ENCODE peak calls at places on chromosomes 7 and 10, in four cellular contexts. One of them, this sample, is unnamed.

GRCh38 chr7:4681922-4682620 is at the start of gene FOXK1:
- DNase-seq in brain microvascular endothelial cell: no peak
- DNase-seq in RWPE1: peak
- DNase-seq in lower lobe of right lung: peak
- DNase-seq in this sample: peak

GRCh38 chr7:46900312-46901263 is 681.3 kb downstream of the TNS3 start:
- DNase-seq in lower lobe of right lung: no peak
- DNase-seq in RWPE1: no peak
- DNase-seq in brain microvascular endothelial cell: no peak
- DNase-seq in this sample: no peak

GRCh38 chr10:60717852-60718251 is 60.4 kb upstream of the CDK1 start:
- DNase-seq in RWPE1: no peak
- DNase-seq in brain microvascular endothelial cell: no peak
- DNase-seq in lower lobe of right lung: no peak
- DNase-seq in this sample: no peak

GRCh38 chr10:121409466-121410104 is 188.7 kb downstream of the FGFR2 start:
- DNase-seq in RWPE1: no peak
- DNase-seq in lower lobe of right lung: no peak
- DNase-seq in brain microvascular endothelial cell: no peak
- DNase-seq in this sample: no peak

GRCh38 chr10:48774416-48775205 is 89.9 kb downstream of the WDFY4 start:
- DNase-seq in lower lobe of right lung: no peak
- DNase-seq in brain microvascular endothelial cell: no peak
- DNase-seq in RWPE1: no peak
- DNase-seq in this sample: no peak

GRCh38 chr10:114181971-114182370 is 2.8 kb downstream of the TDRD1 start:
- DNase-seq in RWPE1: no peak
- DNase-seq in brain microvascular endothelial cell: no peak
- DNase-seq in lower lobe of right lung: peak
- DNase-seq in this sample: no peak

GRCh38 chr10:21315321-21316220 is 209.9 kb downstream of the SKIDA1 start:
- DNase-seq in brain microvascular endothelial cell: peak
- DNase-seq in lower lobe of right lung: peak
- DNase-seq in RWPE1: peak
- DNase-seq in this sample: no peak

GRCh38 chr7:1939434-1940401 is 269.6 kb downstream of the ELFN1 start:
- DNase-seq in lower lobe of right lung: peak
- DNase-seq in RWPE1: no peak
- DNase-seq in brain microvascular endothelial cell: no peak
- DNase-seq in this sample: no peak

GRCh38 chr7:22320416-22320815 is 36.5 kb downstream of the RAPGEF5 start:
- DNase-seq in brain microvascular endothelial cell: no peak
- DNase-seq in lower lobe of right lung: no peak
- DNase-seq in RWPE1: no peak
- DNase-seq in this sample: no peak

GRCh38 chr10:26951650-26952049 is 90.9 kb upstream of the ABI1 start:
- DNase-seq in RWPE1: no peak
- DNase-seq in brain microvascular endothelial cell: no peak
- DNase-seq in lower lobe of right lung: no peak
- DNase-seq in this sample: no peak

GRCh38 chr7:17638727-17639126 is 301.6 kb downstream of the SNX13 start:
- DNase-seq in lower lobe of right lung: no peak
- DNase-seq in brain microvascular endothelial cell: no peak
- DNase-seq in RWPE1: peak
- DNase-seq in this sample: no peak

GRCh38 chr10:100886946-100887345 is 25.8 kb upstream of the SLF2 start:
- DNase-seq in lower lobe of right lung: no peak
- DNase-seq in brain microvascular endothelial cell: no peak
- DNase-seq in RWPE1: no peak
- DNase-seq in this sample: no peak

GRCh38 chr10:86950349-86950748 is 7.1 kb downstream of the MMRN2 start:
- DNase-seq in brain microvascular endothelial cell: no peak
- DNase-seq in lower lobe of right lung: no peak
- DNase-seq in RWPE1: no peak
- DNase-seq in this sample: no peak

GRCh38 chr7:80923211-80923612 is 4.4 kb upstream of the SEMA3C start:
- DNase-seq in brain microvascular endothelial cell: no peak
- DNase-seq in lower lobe of right lung: no peak
- DNase-seq in RWPE1: no peak
- DNase-seq in this sample: no peak

GRCh38 chr7:48259463-48260280 is 88.4 kb downstream of the ABCA13 start:
- DNase-seq in brain microvascular endothelial cell: no peak
- DNase-seq in lower lobe of right lung: no peak
- DNase-seq in RWPE1: no peak
- DNase-seq in this sample: no peak

GRCh38 chr10:22701132-22701851 is 13.1 kb downstream of the PIP4K2A start:
- DNase-seq in brain microvascular endothelial cell: no peak
- DNase-seq in RWPE1: no peak
- DNase-seq in lower lobe of right lung: no peak
- DNase-seq in this sample: no peak

GRCh38 chr7:18509491-18509890 is 13.9 kb downstream of the HDAC9 start:
- DNase-seq in brain microvascular endothelial cell: no peak
- DNase-seq in RWPE1: no peak
- DNase-seq in lower lobe of right lung: no peak
- DNase-seq in this sample: no peak

GRCh38 chr10:77641788-77642397 is 4.3 kb upstream of the KCNMA1 start:
- DNase-seq in RWPE1: peak
- DNase-seq in brain microvascular endothelial cell: peak
- DNase-seq in lower lobe of right lung: no peak
- DNase-seq in this sample: peak

GRCh38 chr10:13708256-13708990 is 121.7 kb downstream of the PRPF18 start:
- DNase-seq in brain microvascular endothelial cell: no peak
- DNase-seq in lower lobe of right lung: no peak
- DNase-seq in RWPE1: peak
- DNase-seq in this sample: no peak

GRCh38 chr7:155734445-155734809 is 77.8 kb downstream of the SHH start:
- DNase-seq in brain microvascular endothelial cell: no peak
- DNase-seq in lower lobe of right lung: no peak
- DNase-seq in RWPE1: no peak
- DNase-seq in this sample: no peak

GRCh38 chr7:73893342-73894101 is 32.6 kb downstream of the TMEM270 start:
- DNase-seq in lower lobe of right lung: peak
- DNase-seq in RWPE1: no peak
- DNase-seq in brain microvascular endothelial cell: no peak
- DNase-seq in this sample: no peak

GRCh38 chr7:33399528-33400213 is 270.3 kb downstream of the BBS9 start:
- DNase-seq in RWPE1: no peak
- DNase-seq in lower lobe of right lung: no peak
- DNase-seq in brain microvascular endothelial cell: no peak
- DNase-seq in this sample: no peak

GRCh38 chr10:79178614-79179403 is 110.0 kb downstream of the ZMIZ1 start:
- DNase-seq in lower lobe of right lung: no peak
- DNase-seq in brain microvascular endothelial cell: peak
- DNase-seq in RWPE1: no peak
- DNase-seq in this sample: no peak

GRCh38 chr10:26446258-26446657 is 8.1 kb downstream of the APBB1IP start:
- DNase-seq in RWPE1: no peak
- DNase-seq in lower lobe of right lung: no peak
- DNase-seq in brain microvascular endothelial cell: no peak
- DNase-seq in this sample: no peak

GRCh38 chr7:12623885-12624498 is 53.5 kb downstream of the SCIN start:
- DNase-seq in RWPE1: peak
- DNase-seq in brain microvascular endothelial cell: no peak
- DNase-seq in lower lobe of right lung: no peak
- DNase-seq in this sample: no peak

DNA sequence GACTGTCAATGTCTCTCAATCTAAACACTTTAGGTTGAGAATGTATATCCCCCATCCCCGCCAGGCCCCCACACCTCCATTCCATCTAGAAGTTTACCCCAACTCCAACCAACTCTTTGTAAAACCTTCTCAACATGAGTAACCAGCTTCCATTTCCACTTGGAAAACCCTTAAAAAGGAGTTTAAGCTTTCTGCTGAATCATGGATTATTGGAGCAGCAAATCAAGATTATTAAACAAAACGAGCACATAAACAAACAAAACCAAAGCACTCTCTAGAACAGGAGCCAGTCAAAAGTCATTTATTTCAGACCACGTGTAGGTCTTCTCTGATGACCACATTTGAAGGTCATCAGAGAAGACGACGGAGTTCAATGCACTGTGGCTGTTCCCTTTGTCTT is 213.5 kb downstream of the FANK1 start:
- DNase-seq in RWPE1: no peak
- DNase-seq in lower lobe of right lung: no peak
- DNase-seq in brain microvascular endothelial cell: no peak
- DNase-seq in this sample: no peak
- TF ChIP-seq CTCF in RWPE1: no peak
- TF ChIP-seq CTCF in lower lobe of right lung: no peak
- TF ChIP-seq CTCF in brain microvascular endothelial cell: no peak
- TF ChIP-seq CTCF in this sample: no peak

GRCh38 chr10:93535293-93535692 is 31.2 kb upstream of the FFAR4 start:
- DNase-seq in brain microvascular endothelial cell: no peak
- DNase-seq in lower lobe of right lung: no peak
- DNase-seq in RWPE1: no peak
- DNase-seq in this sample: no peak
- TF ChIP-seq CTCF in brain microvascular endothelial cell: no peak
- TF ChIP-seq CTCF in lower lobe of right lung: no peak
- TF ChIP-seq CTCF in RWPE1: no peak
- TF ChIP-seq CTCF in this sample: no peak

DNA sequence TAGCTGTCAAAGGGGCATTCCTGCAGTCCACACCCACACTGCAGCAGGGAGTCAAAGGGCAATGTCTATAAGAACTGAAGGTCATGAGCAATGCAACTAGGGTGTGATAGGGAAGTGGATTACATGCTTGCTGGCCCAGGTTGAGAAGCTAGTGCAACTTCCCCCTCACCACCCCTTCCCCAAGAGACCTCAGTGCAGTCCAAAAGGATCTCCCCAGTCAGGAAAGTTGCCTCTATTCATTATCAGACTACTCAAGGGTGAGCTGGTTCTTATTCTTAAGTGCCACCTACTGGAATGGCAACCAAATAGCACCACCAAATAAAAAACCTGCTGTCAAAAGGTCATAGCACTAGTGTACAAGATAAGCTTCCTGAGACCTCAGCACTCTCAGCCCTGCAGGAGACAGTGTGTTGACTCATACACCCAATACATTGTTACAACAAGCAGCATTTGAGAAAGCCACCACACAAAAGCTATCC is 28.2 kb downstream of the MTERF1 start:
- DNase-seq in RWPE1: no peak
- DNase-seq in lower lobe of right lung: no peak
- DNase-seq in brain microvascular endothelial cell: peak
- DNase-seq in this sample: peak
- TF ChIP-seq CTCF in RWPE1: no peak
- TF ChIP-seq CTCF in lower lobe of right lung: peak
- TF ChIP-seq CTCF in brain microvascular endothelial cell: peak
- TF ChIP-seq CTCF in this sample: no peak

DNA sequence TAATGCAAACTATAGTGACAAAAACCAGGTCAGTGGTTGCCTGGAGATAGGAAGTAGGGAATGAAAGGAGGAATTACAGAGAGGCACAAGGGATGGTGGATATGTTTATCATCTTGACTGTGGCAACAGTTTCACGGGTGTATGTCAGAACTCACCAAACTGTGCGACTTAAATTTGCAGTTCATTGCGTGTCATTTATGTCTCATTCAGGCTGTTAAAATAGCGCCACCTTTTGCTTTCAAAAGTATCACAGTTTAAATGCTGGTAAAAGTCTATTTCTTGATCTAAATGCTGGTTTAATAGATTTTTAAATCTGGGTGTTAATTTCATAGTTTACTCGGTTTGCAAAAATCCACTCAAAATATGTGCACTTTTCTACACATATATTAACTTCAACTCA is 51.0 kb downstream of the PTTG1IP2 start:
- DNase-seq in lower lobe of right lung: no peak
- DNase-seq in RWPE1: no peak
- DNase-seq in brain microvascular endothelial cell: no peak
- DNase-seq in this sample: no peak
- TF ChIP-seq CTCF in lower lobe of right lung: peak
- TF ChIP-seq CTCF in RWPE1: peak
- TF ChIP-seq CTCF in brain microvascular endothelial cell: peak
- TF ChIP-seq CTCF in this sample: peak

GRCh38 chr10:118564652-118565051 is 30.8 kb downstream of the PRLHR start:
- DNase-seq in lower lobe of right lung: no peak
- DNase-seq in RWPE1: peak
- DNase-seq in brain microvascular endothelial cell: no peak
- DNase-seq in this sample: no peak
- TF ChIP-seq CTCF in lower lobe of right lung: no peak
- TF ChIP-seq CTCF in RWPE1: no peak
- TF ChIP-seq CTCF in brain microvascular endothelial cell: peak
- TF ChIP-seq CTCF in this sample: no peak

GRCh38 chr10:29514306-29514705 is 120.5 kb downstream of the SVIL start:
- DNase-seq in RWPE1: no peak
- DNase-seq in lower lobe of right lung: no peak
- DNase-seq in brain microvascular endothelial cell: no peak
- DNase-seq in this sample: no peak

GRCh38 chr10:29522038-29522855 is 112.5 kb downstream of the SVIL start:
- DNase-seq in lower lobe of right lung: no peak
- DNase-seq in brain microvascular endothelial cell: peak
- DNase-seq in RWPE1: no peak
- DNase-seq in this sample: no peak

GRCh38 chr10:29512460-29512974 is 122.3 kb downstream of the SVIL start:
- DNase-seq in RWPE1: no peak
- DNase-seq in brain microvascular endothelial cell: no peak
- DNase-seq in lower lobe of right lung: no peak
- DNase-seq in this sample: no peak

GRCh38 chr10:29519670-29520069 is 115.1 kb downstream of the SVIL start:
- DNase-seq in RWPE1: no peak
- DNase-seq in brain microvascular endothelial cell: no peak
- DNase-seq in lower lobe of right lung: no peak
- DNase-seq in this sample: no peak

DNA sequence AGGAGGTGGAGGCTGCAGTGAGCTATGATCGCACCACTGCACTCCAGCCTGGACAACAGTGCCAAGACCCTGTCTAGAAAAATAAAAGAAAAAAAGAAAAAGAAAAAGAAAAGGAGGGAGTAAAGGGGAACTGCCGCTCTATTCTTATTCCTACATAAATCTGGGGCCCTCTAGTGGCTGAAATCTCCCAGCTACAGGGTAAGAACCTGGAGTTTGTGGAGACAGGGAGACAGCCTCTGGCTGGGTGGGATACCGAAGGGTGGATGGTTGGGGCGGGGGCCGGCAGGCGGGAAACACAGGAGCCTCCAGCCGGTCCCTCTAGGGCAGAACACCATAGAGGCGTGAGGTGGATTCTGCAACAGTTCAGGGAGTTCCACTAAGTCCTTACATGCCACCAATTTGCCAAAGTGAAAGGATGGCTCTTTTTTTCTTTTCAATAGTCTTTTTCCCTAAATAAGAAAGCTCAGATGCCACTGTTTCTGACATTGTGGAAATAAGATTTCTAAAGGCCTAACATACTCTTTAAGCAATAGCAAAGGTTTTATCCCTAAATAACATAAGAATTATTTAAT is 117.3 kb downstream of the SVIL start:
- DNase-seq in RWPE1: no peak
- DNase-seq in brain microvascular endothelial cell: peak
- DNase-seq in lower lobe of right lung: no peak
- DNase-seq in this sample: peak
- TF ChIP-seq CTCF in RWPE1: peak
- TF ChIP-seq CTCF in brain microvascular endothelial cell: peak
- TF ChIP-seq CTCF in lower lobe of right lung: peak
- TF ChIP-seq CTCF in this sample: no peak

GRCh38 chr10:131253931-131254865 is 57.3 kb downstream of the TCERG1L start:
- DNase-seq in RWPE1: no peak
- DNase-seq in brain microvascular endothelial cell: no peak
- DNase-seq in lower lobe of right lung: peak
- DNase-seq in this sample: no peak
- TF ChIP-seq CTCF in RWPE1: no peak
- TF ChIP-seq CTCF in brain microvascular endothelial cell: no peak
- TF ChIP-seq CTCF in lower lobe of right lung: no peak
- TF ChIP-seq CTCF in this sample: no peak

This sample was measured in GM13976.